ENCODE peak calls at places on chromosome X, in five cellular contexts. One of them, this sample, is unnamed.

GRCh38 chrX:48498374-48498809 is 10.4 kb upstream of the PORCN start:
- DNase-seq in SIG-M5: no peak
- DNase-seq in A172: peak; percentile 95
- DNase-seq in CD8-positive, alpha-beta T cell: no peak
- DNase-seq in GM03348: peak; percentile 63
- DNase-seq in this sample: peak; percentile 45

GRCh38 chrX:8738588-8739189 is 6.8 kb upstream of the ANOS1 start:
- DNase-seq in SIG-M5: no peak
- DNase-seq in A172: peak; percentile 23
- DNase-seq in CD8-positive, alpha-beta T cell: no peak
- DNase-seq in GM03348: peak; percentile 16
- DNase-seq in this sample: no peak

GRCh38 chrX:87003031-87003430 is 514.6 kb upstream of the KLHL4 start:
- DNase-seq in SIG-M5: no peak
- DNase-seq in A172: no peak
- DNase-seq in CD8-positive, alpha-beta T cell: no peak
- DNase-seq in GM03348: no peak
- DNase-seq in this sample: no peak

GRCh38 chrX:46209768-46210167 is 335.5 kb downstream of the ZNF674 start:
- DNase-seq in SIG-M5: no peak
- DNase-seq in A172: no peak
- DNase-seq in CD8-positive, alpha-beta T cell: no peak
- DNase-seq in GM03348: no peak
- DNase-seq in this sample: no peak

GRCh38 chrX:40108084-40108958 is 10.6 kb upstream of the BCOR start:
- DNase-seq in SIG-M5: no peak
- DNase-seq in A172: no peak
- DNase-seq in CD8-positive, alpha-beta T cell: no peak
- DNase-seq in GM03348: no peak
- DNase-seq in this sample: no peak

GRCh38 chrX:110734894-110735541 is 60.6 kb downstream of the CHRDL1 start:
- DNase-seq in SIG-M5: no peak
- DNase-seq in A172: peak; percentile 0
- DNase-seq in CD8-positive, alpha-beta T cell: no peak
- DNase-seq in GM03348: peak; percentile 68
- DNase-seq in this sample: peak; percentile 64

GRCh38 chrX:25198253-25198652 is 182.5 kb upstream of the ARX start:
- DNase-seq in SIG-M5: no peak
- DNase-seq in A172: no peak
- DNase-seq in CD8-positive, alpha-beta T cell: no peak
- DNase-seq in GM03348: no peak
- DNase-seq in this sample: no peak

GRCh38 chrX:102739642-102740041 is 19.1 kb downstream of the GPRASP3 start:
- DNase-seq in SIG-M5: no peak
- DNase-seq in A172: no peak
- DNase-seq in CD8-positive, alpha-beta T cell: no peak
- DNase-seq in GM03348: no peak
- DNase-seq in this sample: no peak

GRCh38 chrX:17700976-17701375 is 36.3 kb upstream of the SCML1 start:
- DNase-seq in SIG-M5: no peak
- DNase-seq in A172: no peak
- DNase-seq in CD8-positive, alpha-beta T cell: no peak
- DNase-seq in GM03348: no peak
- DNase-seq in this sample: no peak

GRCh38 chrX:40468033-40468979 is 112.5 kb upstream of the ATP6AP2 start:
- DNase-seq in SIG-M5: peak; percentile 32
- DNase-seq in A172: peak; percentile 78
- DNase-seq in CD8-positive, alpha-beta T cell: peak; percentile 1
- DNase-seq in GM03348: peak; percentile 66
- DNase-seq in this sample: no peak

GRCh38 chrX:21990812-21991211 is 41.3 kb upstream of the PHEX start:
- DNase-seq in SIG-M5: no peak
- DNase-seq in A172: no peak
- DNase-seq in CD8-positive, alpha-beta T cell: no peak
- DNase-seq in GM03348: no peak
- DNase-seq in this sample: no peak

GRCh38 chrX:132909643-132910042 is 48.8 kb downstream of the HS6ST2 start:
- DNase-seq in SIG-M5: no peak
- DNase-seq in A172: peak; percentile 0
- DNase-seq in CD8-positive, alpha-beta T cell: no peak
- DNase-seq in GM03348: no peak
- DNase-seq in this sample: no peak

GRCh38 chrX:109475174-109475891 is 6.6 kb downstream of the GUCY2F start:
- DNase-seq in SIG-M5: no peak
- DNase-seq in A172: peak; percentile 2
- DNase-seq in CD8-positive, alpha-beta T cell: no peak
- DNase-seq in GM03348: peak; percentile 58
- DNase-seq in this sample: no peak

GRCh38 chrX:151825927-151826471 is 86.7 kb upstream of the MAGEA4 start:
- DNase-seq in SIG-M5: no peak
- DNase-seq in A172: peak; percentile 19
- DNase-seq in CD8-positive, alpha-beta T cell: no peak
- DNase-seq in GM03348: peak; percentile 72
- DNase-seq in this sample: peak; percentile 91

GRCh38 chrX:131305926-131306325 is 16.8 kb upstream of the IGSF1 start:
- DNase-seq in SIG-M5: no peak
- DNase-seq in A172: no peak
- DNase-seq in CD8-positive, alpha-beta T cell: no peak
- DNase-seq in GM03348: no peak
- DNase-seq in this sample: no peak

GRCh38 chrX:154026136-154026806 is 6.6 kb upstream of the IRAK1 start:
- DNase-seq in SIG-M5: no peak
- DNase-seq in A172: no peak
- DNase-seq in CD8-positive, alpha-beta T cell: no peak
- DNase-seq in GM03348: peak; percentile 57
- DNase-seq in this sample: no peak

GRCh38 chrX:80808854-80809493 is 703 bp downstream of the BRWD3 start:
- DNase-seq in SIG-M5: no peak
- DNase-seq in A172: no peak
- DNase-seq in CD8-positive, alpha-beta T cell: peak; percentile 12
- DNase-seq in GM03348: peak; percentile 2
- DNase-seq in this sample: no peak

GRCh38 chrX:56761167-56761566 is 32.1 kb downstream of the NBDY start:
- DNase-seq in SIG-M5: no peak
- DNase-seq in A172: no peak
- DNase-seq in CD8-positive, alpha-beta T cell: no peak
- DNase-seq in GM03348: no peak
- DNase-seq in this sample: no peak

GRCh38 chrX:16797358-16797757 is 11.1 kb downstream of the TXLNG start:
- DNase-seq in SIG-M5: no peak
- DNase-seq in A172: no peak
- DNase-seq in CD8-positive, alpha-beta T cell: no peak
- DNase-seq in GM03348: peak; percentile 5
- DNase-seq in this sample: no peak

GRCh38 chrX:10986616-10987015 is 124.5 kb upstream of the HCCS start:
- DNase-seq in SIG-M5: no peak
- DNase-seq in A172: no peak
- DNase-seq in CD8-positive, alpha-beta T cell: no peak
- DNase-seq in GM03348: peak; percentile 11
- DNase-seq in this sample: no peak

GRCh38 chrX:110852180-110852579 is 56.6 kb upstream of the CHRDL1 start:
- DNase-seq in SIG-M5: no peak
- DNase-seq in A172: no peak
- DNase-seq in CD8-positive, alpha-beta T cell: no peak
- DNase-seq in GM03348: peak; percentile 37
- DNase-seq in this sample: no peak

GRCh38 chrX:126165401-126165720 is 728 bp downstream of the DCAF12L2 start:
- DNase-seq in SIG-M5: no peak
- DNase-seq in A172: no peak
- DNase-seq in CD8-positive, alpha-beta T cell: no peak
- DNase-seq in GM03348: no peak
- DNase-seq in this sample: no peak

GRCh38 chrX:9829308-9830267 is 43.4 kb downstream of the SHROOM2 start:
- DNase-seq in SIG-M5: no peak
- DNase-seq in A172: peak; percentile 94
- DNase-seq in CD8-positive, alpha-beta T cell: no peak
- DNase-seq in GM03348: no peak
- DNase-seq in this sample: peak; percentile 16

GRCh38 chrX:79270401-79270800 is 96.7 kb downstream of the ITM2A start:
- DNase-seq in SIG-M5: no peak
- DNase-seq in A172: no peak
- DNase-seq in CD8-positive, alpha-beta T cell: peak; percentile 51
- DNase-seq in GM03348: no peak
- DNase-seq in this sample: no peak

GRCh38 chrX:53456254-53456653 is 22.1 kb upstream of the HSD17B10 start:
- DNase-seq in SIG-M5: no peak
- DNase-seq in A172: peak; percentile 26
- DNase-seq in CD8-positive, alpha-beta T cell: no peak
- DNase-seq in GM03348: peak; percentile 24
- DNase-seq in this sample: no peak

GRCh38 chrX:113741744-113742143 is 842.1 kb upstream of the HTR2C start:
- DNase-seq in SIG-M5: no peak
- DNase-seq in A172: peak; percentile 36
- DNase-seq in CD8-positive, alpha-beta T cell: no peak
- DNase-seq in GM03348: peak; percentile 38
- DNase-seq in this sample: no peak

GRCh38 chrX:154649864-154650510 is 3.4 kb downstream of the CTAG2 start:
- DNase-seq in SIG-M5: no peak
- DNase-seq in A172: no peak
- DNase-seq in CD8-positive, alpha-beta T cell: no peak
- DNase-seq in GM03348: no peak
- DNase-seq in this sample: no peak